ENCODE peak calls at places on chromosomes 11 and 22, in five cellular contexts. D is suprapubic skin, V is sigmoid colon, B is stomach, C is K562. Z is an unnamed sample.

GRCh38 chr11:121936781-121937447 is 179.1 kb downstream of the BLID start:
- DNase-seq in D (no peak), V (no peak), B (no peak), C (no peak), Z (no peak)

GRCh38 chr22:25172153-25172552 is 27.5 kb upstream of the CRYBB3 start:
- DNase-seq in D (no peak), V (no peak), B (peak), C (no peak), Z (no peak)

GRCh38 chr22:38230108-38230825 is 28.5 kb downstream of the MAFF start:
- DNase-seq in D (no peak), V (no peak), B (peak), C (peak), Z (peak)

GRCh38 chr11:64874841-64875240 is 3.6 kb downstream of the EHD1 start:
- DNase-seq in D (no peak), V (no peak), B (no peak), C (no peak), Z (no peak)

GRCh38 chr11:1912314-1912878 is 7.1 kb upstream of the TNNT3 start:
- DNase-seq in D (no peak), V (no peak), B (no peak), C (no peak), Z (no peak)

GRCh38 chr11:86888164-86888977 is 66.8 kb downstream of the FZD4 start:
- DNase-seq in D (no peak), V (no peak), B (no peak), C (no peak), Z (no peak)

GRCh38 chr22:31275576-31275975 is 16.7 kb downstream of the PIK3IP1 start:
- DNase-seq in D (no peak), V (no peak), B (no peak), C (no peak), Z (no peak)

GRCh38 chr11:45665206-45665932 is at the start of gene CHST1:
- DNase-seq in D (no peak), V (peak), B (peak), C (peak), Z (no peak)

GRCh38 chr11:45238724-45239123 is 47.4 kb downstream of the SYT13 start:
- DNase-seq in D (peak), V (peak), B (no peak), C (no peak), Z (no peak)

GRCh38 chr11:111006207-111006606 is 239.3 kb upstream of the POU2AF2 start:
- DNase-seq in D (no peak), V (no peak), B (no peak), C (no peak), Z (no peak)

GRCh38 chr11:46305295-46305694 is 27.8 kb downstream of the CREB3L1 start:
- DNase-seq in D (no peak), V (no peak), B (no peak), C (no peak), Z (no peak)

GRCh38 chr11:30710216-30710615 is 124.1 kb upstream of the MPPED2 start:
- DNase-seq in D (no peak), V (no peak), B (no peak), C (no peak), Z (no peak)

GRCh38 chr11:120908521-120909181 is 115.3 kb upstream of the TBCEL start:
- DNase-seq in D (no peak), V (no peak), B (no peak), C (no peak), Z (no peak)

GRCh38 chr11:134564472-134565200 is 152.6 kb upstream of the B3GAT1 start:
- DNase-seq in D (no peak), V (no peak), B (no peak), C (no peak), Z (no peak)

GRCh38 chr11:112797653-112798293 is 163.4 kb upstream of the NCAM1 start:
- DNase-seq in D (no peak), V (no peak), B (peak), C (peak), Z (no peak)

GRCh38 chr22:38413085-38414008 is 41.7 kb downstream of the KCNJ4 start:
- DNase-seq in D (peak), V (peak), B (peak), C (no peak), Z (peak)

GRCh38 chr11:2762451-2762850 is 62.7 kb upstream of the KCNQ1OT1 start:
- DNase-seq in D (peak), V (no peak), B (peak), C (no peak), Z (peak)

GRCh38 chr22:39475337-39475736 is 18.5 kb downstream of the MGAT3 start:
- DNase-seq in D (peak), V (no peak), B (no peak), C (no peak), Z (no peak)

GRCh38 chr11:69010964-69011623 is 2.0 kb downstream of the MRGPRF start:
- DNase-seq in D (no peak), V (peak), B (peak), C (peak), Z (peak)

GRCh38 chr11:36373040-36374010 is 77.2 kb downstream of the PRR5L start:
- DNase-seq in D (no peak), V (no peak), B (no peak), C (no peak), Z (no peak)

GRCh38 chr11:9003573-9004309 is at the start of gene NRIP3:
- DNase-seq in D (peak), V (peak), B (peak), C (peak), Z (peak)

GRCh38 chr11:1341928-1342524 is 32.6 kb upstream of the TOLLIP start:
- DNase-seq in D (no peak), V (peak), B (peak), C (no peak), Z (no peak)

GRCh38 chr11:13929551-13929950 is 33.0 kb upstream of the SPON1 start:
- DNase-seq in D (no peak), V (no peak), B (no peak), C (no peak), Z (no peak)

GRCh38 chr11:26158251-26158650 is 173.7 kb upstream of the ANO3 start:
- DNase-seq in D (no peak), V (no peak), B (no peak), C (no peak), Z (no peak)

GRCh38 chr22:47018010-47018910 is 255.8 kb downstream of the TBC1D22A start:
- DNase-seq in D (peak), V (peak), B (peak), C (no peak), Z (no peak)

GRCh38 chr22:44702479-44703219 is 645 bp downstream of the PRR5 start:
- DNase-seq in D (no peak), V (no peak), B (peak), C (no peak), Z (no peak)

GRCh38 chr11:92554662-92555061 is 330.0 kb downstream of the FAT3 start:
- DNase-seq in D (no peak), V (no peak), B (no peak), C (no peak), Z (no peak)

GRCh38 chr11:92550871-92551270 is 326.3 kb downstream of the FAT3 start:
- DNase-seq in D (no peak), V (no peak), B (no peak), C (no peak), Z (no peak)

GRCh38 chr11:92546089-92546488 is 321.5 kb downstream of the FAT3 start:
- DNase-seq in D (no peak), V (no peak), B (no peak), C (no peak), Z (no peak)

GRCh38 chr11:92552942-92553341 is 328.3 kb downstream of the FAT3 start:
- DNase-seq in D (no peak), V (no peak), B (no peak), C (no peak), Z (no peak)

DNA sequence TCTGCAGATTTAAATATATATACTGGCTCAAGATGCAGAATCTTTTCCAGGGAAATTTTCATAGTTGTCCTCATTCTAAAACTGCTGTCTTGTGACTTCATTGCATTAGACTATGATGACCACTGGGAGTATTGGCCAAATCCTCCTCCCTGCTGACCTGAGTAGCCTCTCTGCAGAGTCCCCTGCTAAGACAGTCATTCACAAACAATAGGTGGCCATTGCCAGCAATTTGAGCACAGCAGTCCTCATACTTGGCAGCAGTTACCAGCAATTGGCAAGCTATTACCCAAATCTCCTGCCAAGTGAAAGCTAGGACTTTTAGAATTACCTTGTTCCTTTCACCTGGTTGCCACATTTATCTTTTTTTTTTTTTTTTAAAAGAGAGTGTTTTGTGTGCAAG is 325.8 kb downstream of the FAT3 start:
- DNase-seq in D (no peak), V (no peak), B (peak), C (no peak), Z (no peak)
- TF ChIP-seq POLR2AphosphoS5 in D (no peak), V (no peak), B (no peak), C (no peak), Z (no peak)

DNA sequence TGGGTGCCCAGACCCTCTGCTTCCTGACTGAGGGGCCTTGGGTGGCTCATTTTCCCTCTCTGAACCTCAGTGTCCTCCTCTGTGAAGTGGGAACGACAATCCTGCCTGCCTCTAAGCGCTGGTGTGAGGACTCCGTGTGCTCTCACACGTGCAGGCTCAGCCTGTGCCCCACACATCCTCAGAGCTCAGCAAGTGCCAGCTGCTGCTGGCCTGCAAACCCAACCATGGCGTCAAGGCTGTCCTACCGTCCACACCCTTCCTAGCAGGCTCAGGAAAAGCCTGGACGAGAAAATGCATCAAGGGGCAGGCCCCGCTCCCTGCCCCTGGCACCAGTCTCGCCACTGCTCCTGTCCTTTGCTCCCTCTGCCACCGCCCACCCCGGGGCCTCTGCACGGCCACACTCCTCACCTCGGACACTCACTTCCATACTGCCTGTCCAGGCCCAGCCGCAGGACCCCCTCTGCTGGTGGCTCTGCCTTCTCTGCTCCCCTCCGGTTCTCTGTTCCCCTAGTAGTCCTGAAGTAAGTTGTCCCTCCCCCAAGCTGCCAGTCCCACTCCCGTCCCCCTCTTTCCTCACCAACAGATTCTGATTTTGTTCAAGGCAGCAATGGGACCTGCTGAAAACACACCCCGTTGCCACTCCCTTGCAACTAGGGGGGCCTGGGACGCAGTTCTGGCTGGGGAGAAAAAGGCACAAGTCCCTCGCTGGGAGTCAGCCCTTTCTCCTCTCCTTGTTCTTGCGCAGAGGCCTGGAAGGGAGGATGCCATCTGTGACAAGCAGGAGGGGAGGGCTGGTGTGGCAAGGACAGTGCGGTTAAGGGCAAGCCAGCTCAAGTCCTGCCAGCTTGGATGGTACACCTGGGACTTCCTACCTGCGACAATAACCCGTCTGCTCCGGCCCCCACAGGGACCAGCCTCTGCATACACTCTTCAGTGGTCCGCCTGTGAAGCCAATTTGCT is 62.2 kb downstream of the ARFGAP3 start:
- DNase-seq in D (no peak), V (no peak), B (peak), C (no peak), Z (no peak)
- TF ChIP-seq CTCF in D (no peak), V (no peak), B (no peak), C (peak), Z (no peak)

GRCh38 chr11:85854212-85854556 is 999 bp upstream of the CCDC83 start:
- DNase-seq in D (no peak), V (no peak), B (no peak), C (no peak), Z (no peak)
- TF ChIP-seq POLR2AphosphoS5 in D (no peak), V (no peak), B (no peak), C (no peak), Z (no peak)

DNA sequence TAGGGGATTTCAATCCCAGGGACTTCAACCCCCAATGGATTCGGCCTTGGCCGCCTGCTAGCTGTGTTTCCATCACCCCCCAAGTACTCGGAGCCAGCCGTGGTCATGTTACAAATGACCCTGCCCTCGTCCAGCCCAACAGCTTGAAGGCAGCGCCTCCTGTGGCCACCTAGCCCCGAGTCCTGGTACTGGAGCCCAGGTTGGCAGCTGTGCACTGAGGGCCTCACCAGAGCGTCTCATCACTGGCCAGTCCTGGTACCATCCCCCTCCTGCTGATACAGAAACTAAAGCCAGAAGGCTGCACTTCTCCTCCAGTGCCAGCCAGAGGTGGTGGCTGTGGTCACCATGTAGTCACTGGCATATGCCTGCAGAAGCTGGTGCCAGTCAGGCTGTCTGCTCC is 44.9 kb upstream of the FADD start:
- DNase-seq in D (no peak), V (no peak), B (no peak), C (peak), Z (no peak)
- TF ChIP-seq CTCF in D (no peak), V (no peak), B (no peak), C (peak), Z (no peak)

GRCh38 chr11:117720061-117720511 is 76.9 kb downstream of the DSCAML1 start:
- DNase-seq in D (no peak), V (no peak), B (no peak), C (no peak), Z (no peak)
- TF ChIP-seq POLR2AphosphoS5 in D (no peak), V (no peak), B (no peak), C (no peak), Z (no peak)

GRCh38 chr11:67617243-67617953 is 10.7 kb downstream of the NDUFV1 start:
- DNase-seq in D (peak), V (no peak), B (no peak), C (no peak), Z (no peak)

GRCh38 chr11:67616431-67617242 is 9.9 kb downstream of the NDUFV1 start:
- DNase-seq in D (no peak), V (no peak), B (no peak), C (no peak), Z (no peak)

GRCh38 chr11:67614730-67615454 is 8.2 kb downstream of the NDUFV1 start:
- DNase-seq in D (no peak), V (no peak), B (no peak), C (no peak), Z (no peak)

GRCh38 chr11:67613960-67614715 is 7.4 kb downstream of the NDUFV1 start:
- DNase-seq in D (peak), V (peak), B (peak), C (peak), Z (peak)

DNA sequence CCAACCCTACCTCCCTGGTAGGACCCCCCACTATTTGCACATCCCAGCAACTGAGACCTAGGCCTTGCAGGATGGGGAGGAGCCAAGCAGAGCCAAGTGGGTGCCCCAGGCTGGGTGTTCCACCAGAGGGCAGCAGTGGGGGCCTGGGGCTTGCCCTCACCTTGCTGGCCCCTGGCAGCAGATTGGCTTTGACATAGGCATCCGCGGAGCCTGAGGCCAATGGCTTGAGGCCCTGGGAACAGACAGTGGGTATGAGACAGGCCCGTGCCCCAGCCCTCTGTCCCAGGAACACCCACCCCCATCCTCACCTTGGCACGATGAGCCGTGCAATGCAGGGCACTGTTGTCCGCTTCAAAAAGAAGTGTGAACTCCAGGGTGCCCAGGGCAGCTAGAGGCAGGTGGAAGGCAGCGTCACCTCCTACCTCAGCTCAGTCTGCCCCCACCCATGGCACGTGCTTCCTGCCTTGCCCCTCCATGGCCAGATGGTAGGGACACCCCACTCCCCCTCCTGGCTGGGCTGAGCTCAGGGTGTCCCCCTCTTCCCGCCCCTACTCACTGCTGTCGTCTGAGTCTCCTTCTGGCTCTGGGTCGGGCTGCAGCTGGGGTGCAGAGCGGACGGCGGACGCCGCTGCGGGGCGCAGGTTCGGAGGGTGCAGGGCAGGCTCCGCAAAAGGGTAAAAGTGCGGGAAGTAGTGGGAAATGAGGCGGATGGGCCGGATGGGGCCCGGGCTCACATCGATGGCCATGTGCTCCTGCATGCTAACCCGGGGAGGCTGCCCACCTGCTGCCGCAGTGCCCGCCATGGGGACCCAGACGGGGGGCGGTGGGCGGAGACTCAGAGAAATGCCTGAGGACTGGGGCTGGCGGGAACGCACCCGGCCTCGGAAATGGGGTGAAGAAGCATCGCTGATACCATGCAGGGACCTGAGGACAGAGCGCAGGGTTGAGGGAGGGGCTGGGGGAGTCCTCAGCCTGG is 9.0 kb downstream of the NDUFV1 start:
- DNase-seq in D (peak), V (no peak), B (peak), C (peak), Z (no peak)
- TF ChIP-seq CTCF in D (no peak), V (no peak), B (no peak), C (peak), Z (no peak)

GRCh38 chr11:28268925-28269324 is 160.7 kb downstream of the METTL15 start:
- DNase-seq in D (no peak), V (no peak), B (no peak), C (no peak), Z (no peak)

GRCh38 chr11:28269621-28270020 is 161.4 kb downstream of the METTL15 start:
- DNase-seq in D (no peak), V (no peak), B (no peak), C (no peak), Z (no peak)

GRCh38 chr11:28274216-28274615 is 166.0 kb downstream of the METTL15 start:
- DNase-seq in D (no peak), V (no peak), B (no peak), C (no peak), Z (no peak)
- TF ChIP-seq POLR2AphosphoS5 in D (no peak), V (no peak), B (no peak), C (no peak), Z (no peak)

GRCh38 chr11:93536346-93536871 is 6.8 kb downstream of the SMCO4 start:
- DNase-seq in D (no peak), V (no peak), B (no peak), C (no peak), Z (no peak)
- TF ChIP-seq CTCF in D (no peak), V (no peak), B (no peak), C (no peak), Z (no peak)

DNA sequence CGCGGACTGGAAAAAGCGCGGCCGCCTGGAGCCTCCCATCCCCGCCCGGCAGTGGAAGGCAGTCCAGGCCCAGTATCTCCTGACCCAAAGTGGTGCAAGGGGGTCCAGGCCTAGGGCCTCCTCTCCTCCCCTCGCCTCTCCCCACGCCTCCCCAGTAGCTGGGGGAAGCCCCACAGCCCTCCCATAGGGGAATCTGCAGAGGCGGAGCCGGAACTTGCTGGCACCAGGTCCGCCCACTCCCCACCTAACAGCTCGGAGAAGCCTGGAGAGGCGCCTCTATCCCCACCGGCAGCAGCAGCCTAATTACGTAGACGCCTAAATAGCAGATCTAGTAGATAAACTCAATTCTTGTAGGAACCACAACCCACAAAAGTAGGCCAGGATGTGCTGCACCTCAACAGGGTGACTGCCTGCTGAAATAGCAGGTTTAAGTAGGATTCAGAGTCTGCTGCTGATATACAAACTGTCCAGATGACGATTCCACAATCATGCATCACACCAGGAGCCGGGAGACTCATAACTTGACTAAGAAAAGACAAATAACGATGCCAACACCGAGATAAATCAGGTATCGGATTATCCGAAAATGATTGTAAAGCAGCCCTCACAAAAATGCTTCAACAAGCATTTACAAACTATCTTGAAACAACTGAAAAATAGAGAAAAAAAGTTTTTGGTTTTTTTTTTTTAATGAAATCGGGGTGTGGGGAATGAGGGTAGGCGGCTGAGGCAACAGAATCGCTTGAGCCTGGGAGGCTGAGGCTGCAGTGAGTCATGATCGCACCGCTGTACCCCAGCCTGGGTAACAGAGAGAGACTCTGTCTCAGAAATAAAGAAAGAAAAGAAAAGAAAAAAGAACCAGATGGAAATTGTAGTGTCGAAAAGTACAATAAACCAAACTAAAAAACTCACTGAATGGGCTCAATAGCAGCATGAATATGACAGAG is 11.4 kb upstream of the BRD1 start:
- DNase-seq in D (no peak), V (no peak), B (no peak), C (no peak), Z (no peak)
- TF ChIP-seq POLR2AphosphoS5 in D (no peak), V (no peak), B (no peak), C (no peak), Z (no peak)

Z was measured in breast epithelium.